ENCODE peak calls at places on chromosome X, in seven cellular contexts. N, O, G, T, K, C and E are unnamed samples.

GRCh38 chrX:101108293-101108692 is 10.3 kb downstream of the CENPI start:
- DNase-seq in N (no peak), O (no peak), G (no peak), T (no peak), K (no peak), C (no peak), E (no peak)

GRCh38 chrX:129749069-129749468 is 10.3 kb downstream of the XPNPEP2 start:
- DNase-seq in N (no peak), O (no peak), G (no peak), T (no peak), K (no peak), C (no peak), E (no peak)

GRCh38 chrX:134294548-134294947 is 57.6 kb downstream of the CCDC160 start:
- DNase-seq in N (no peak), O (no peak), G (no peak), T (no peak), K (no peak), C (no peak), E (no peak)

GRCh38 chrX:3346436-3347329 is at the start of gene MXRA5:
- DNase-seq in N (no peak), O (no peak), G (no peak), T (no peak), K (no peak), C (peak), E (no peak)

GRCh38 chrX:53116101-53116500 is 22.2 kb downstream of the KANTR start:
- DNase-seq in N (no peak), O (no peak), G (no peak), T (no peak), K (no peak), C (peak), E (no peak)

GRCh38 chrX:110412971-110413726 is 54.5 kb downstream of the RTL9 start:
- DNase-seq in N (peak), O (peak), G (peak), T (peak), K (peak), C (peak), E (peak)

GRCh38 chrX:104392350-104392749 is 137.6 kb upstream of the ESX1 start:
- DNase-seq in N (no peak), O (no peak), G (no peak), T (no peak), K (no peak), C (no peak), E (no peak)

GRCh38 chrX:106862972-106863688 is 40.0 kb downstream of the RIPPLY1 start:
- DNase-seq in N (no peak), O (no peak), G (no peak), T (peak), K (no peak), C (no peak), E (no peak)

GRCh38 chrX:40154853-40155616 is 57.3 kb upstream of the BCOR start:
- DNase-seq in N (peak), O (no peak), G (peak), T (peak), K (no peak), C (peak), E (no peak)